ENCODE peak calls at places on chromosome 4, in five cellular contexts. Y, T, M, C and B are unnamed samples.

GRCh38 chr4:145066063-145066501 is 31.9 kb downstream of the ANAPC10 start:
- DNase-seq in Y (no peak), T (no peak), M (no peak), C (no peak), B (no peak)

GRCh38 chr4:108887034-108887433 is 124.2 kb upstream of the ETNPPL start:
- DNase-seq in Y (no peak), T (no peak), M (no peak), C (no peak), B (no peak)

GRCh38 chr4:61614256-61614655 is 414.1 kb downstream of the ADGRL3 start:
- DNase-seq in Y (no peak), T (peak; percentile 59), M (no peak), C (peak; percentile 8), B (no peak)

GRCh38 chr4:7382634-7383014 is 52.1 kb downstream of the PSAPL1 start:
- DNase-seq in Y (no peak), T (no peak), M (peak; percentile 4), C (no peak), B (no peak)

GRCh38 chr4:77618383-77619241 is 13.0 kb downstream of the CXCL13 start:
- DNase-seq in Y (peak; percentile 79), T (peak; percentile 72), M (peak; percentile 19), C (peak; percentile 85), B (peak; percentile 19)

GRCh38 chr4:123744664-123745290 is 348.2 kb downstream of the SPRY1 start:
- DNase-seq in Y (no peak), T (peak; percentile 12), M (no peak), C (peak; percentile 6), B (no peak)

GRCh38 chr4:35511851-35512250 is 732.5 kb downstream of the ARAP2 start:
- DNase-seq in Y (no peak), T (peak; percentile 91), M (no peak), C (no peak), B (no peak)

GRCh38 chr4:119314356-119314755 is 7.6 kb downstream of the FABP2 start:
- DNase-seq in Y (peak; percentile 31), T (peak; percentile 47), M (no peak), C (peak; percentile 65), B (no peak)

GRCh38 chr4:81166431-81166830 is 48.6 kb downstream of the PRKG2 start:
- DNase-seq in Y (no peak), T (peak; percentile 30), M (no peak), C (peak; percentile 11), B (no peak)

GRCh38 chr4:121380448-121381147 is at the start of gene QRFPR:
- DNase-seq in Y (no peak), T (peak; percentile 12), M (no peak), C (peak; percentile 49), B (no peak)